ENCODE peak calls at places on chromosomes 1 and 21, in five cellular contexts. One of them, this sample, is unnamed.

GRCh38 chr1:210696709-210697108 is 368.0 kb downstream of the HHAT start:
- DNase-seq in amygdala: no peak
- DNase-seq in activated T-helper 1 cell treated with anti-CD3 and anti-CD28 coated beads, Interleukin-2, amount 50 U/mL, for 16 hours: no peak
- DNase-seq in NCI-H510A: no peak
- DNase-seq in stimulated activated naive B cell treated with anti-CD40 and anti-IgM and Interleukin-4, amounts not matched to agents 10 μg/mL and 1 μg/mL and 100 μg/mL, for 72 hours: no peak
- DNase-seq in this sample: no peak

GRCh38 chr1:235083589-235084323 is 44.9 kb downstream of the TOMM20 start:
- DNase-seq in amygdala: peak
- DNase-seq in activated T-helper 1 cell treated with anti-CD3 and anti-CD28 coated beads, Interleukin-2, amount 50 U/mL, for 16 hours: peak
- DNase-seq in NCI-H510A: peak
- DNase-seq in stimulated activated naive B cell treated with anti-CD40 and anti-IgM and Interleukin-4, amounts not matched to agents 10 μg/mL and 1 μg/mL and 100 μg/mL, for 72 hours: peak
- DNase-seq in this sample: peak

GRCh38 chr1:116064616-116065015 is 46.6 kb upstream of the MAB21L3 start:
- DNase-seq in amygdala: no peak
- DNase-seq in activated T-helper 1 cell treated with anti-CD3 and anti-CD28 coated beads, Interleukin-2, amount 50 U/mL, for 16 hours: no peak
- DNase-seq in NCI-H510A: no peak
- DNase-seq in stimulated activated naive B cell treated with anti-CD40 and anti-IgM and Interleukin-4, amounts not matched to agents 10 μg/mL and 1 μg/mL and 100 μg/mL, for 72 hours: no peak
- DNase-seq in this sample: no peak

GRCh38 chr1:156565519-156565918 is 6.8 kb downstream of the IQGAP3 start:
- DNase-seq in amygdala: no peak
- DNase-seq in activated T-helper 1 cell treated with anti-CD3 and anti-CD28 coated beads, Interleukin-2, amount 50 U/mL, for 16 hours: no peak
- DNase-seq in NCI-H510A: no peak
- DNase-seq in stimulated activated naive B cell treated with anti-CD40 and anti-IgM and Interleukin-4, amounts not matched to agents 10 μg/mL and 1 μg/mL and 100 μg/mL, for 72 hours: no peak
- DNase-seq in this sample: no peak

GRCh38 chr1:113732802-113733201 is 26.5 kb downstream of the PHTF1 start:
- DNase-seq in amygdala: no peak
- DNase-seq in activated T-helper 1 cell treated with anti-CD3 and anti-CD28 coated beads, Interleukin-2, amount 50 U/mL, for 16 hours: no peak
- DNase-seq in NCI-H510A: no peak
- DNase-seq in stimulated activated naive B cell treated with anti-CD40 and anti-IgM and Interleukin-4, amounts not matched to agents 10 μg/mL and 1 μg/mL and 100 μg/mL, for 72 hours: no peak
- DNase-seq in this sample: no peak

GRCh38 chr1:159205225-159205624 is 550 bp downstream of the ACKR1 start:
- DNase-seq in amygdala: no peak
- DNase-seq in activated T-helper 1 cell treated with anti-CD3 and anti-CD28 coated beads, Interleukin-2, amount 50 U/mL, for 16 hours: no peak
- DNase-seq in NCI-H510A: no peak
- DNase-seq in stimulated activated naive B cell treated with anti-CD40 and anti-IgM and Interleukin-4, amounts not matched to agents 10 μg/mL and 1 μg/mL and 100 μg/mL, for 72 hours: no peak
- DNase-seq in this sample: no peak

GRCh38 chr1:162398999-162399580 is 12.8 kb downstream of the SH2D1B start:
- DNase-seq in amygdala: no peak
- DNase-seq in activated T-helper 1 cell treated with anti-CD3 and anti-CD28 coated beads, Interleukin-2, amount 50 U/mL, for 16 hours: no peak
- DNase-seq in NCI-H510A: no peak
- DNase-seq in stimulated activated naive B cell treated with anti-CD40 and anti-IgM and Interleukin-4, amounts not matched to agents 10 μg/mL and 1 μg/mL and 100 μg/mL, for 72 hours: no peak
- DNase-seq in this sample: no peak

GRCh38 chr1:90834354-90835171 is 117.5 kb upstream of the BARHL2 start:
- DNase-seq in amygdala: no peak
- DNase-seq in activated T-helper 1 cell treated with anti-CD3 and anti-CD28 coated beads, Interleukin-2, amount 50 U/mL, for 16 hours: no peak
- DNase-seq in NCI-H510A: no peak
- DNase-seq in stimulated activated naive B cell treated with anti-CD40 and anti-IgM and Interleukin-4, amounts not matched to agents 10 μg/mL and 1 μg/mL and 100 μg/mL, for 72 hours: no peak
- DNase-seq in this sample: no peak

GRCh38 chr1:58436615-58437297 is 109.8 kb downstream of the OMA1 start:
- DNase-seq in amygdala: no peak
- DNase-seq in activated T-helper 1 cell treated with anti-CD3 and anti-CD28 coated beads, Interleukin-2, amount 50 U/mL, for 16 hours: no peak
- DNase-seq in NCI-H510A: no peak
- DNase-seq in stimulated activated naive B cell treated with anti-CD40 and anti-IgM and Interleukin-4, amounts not matched to agents 10 μg/mL and 1 μg/mL and 100 μg/mL, for 72 hours: no peak
- DNase-seq in this sample: no peak

GRCh38 chr1:240831191-240831631 is 219.3 kb upstream of the GREM2 start:
- DNase-seq in amygdala: no peak
- DNase-seq in activated T-helper 1 cell treated with anti-CD3 and anti-CD28 coated beads, Interleukin-2, amount 50 U/mL, for 16 hours: no peak
- DNase-seq in NCI-H510A: no peak
- DNase-seq in stimulated activated naive B cell treated with anti-CD40 and anti-IgM and Interleukin-4, amounts not matched to agents 10 μg/mL and 1 μg/mL and 100 μg/mL, for 72 hours: no peak
- DNase-seq in this sample: no peak

GRCh38 chr1:84841971-84842370 is 51.0 kb downstream of the LPAR3 start:
- DNase-seq in amygdala: no peak
- DNase-seq in activated T-helper 1 cell treated with anti-CD3 and anti-CD28 coated beads, Interleukin-2, amount 50 U/mL, for 16 hours: no peak
- DNase-seq in NCI-H510A: no peak
- DNase-seq in stimulated activated naive B cell treated with anti-CD40 and anti-IgM and Interleukin-4, amounts not matched to agents 10 μg/mL and 1 μg/mL and 100 μg/mL, for 72 hours: no peak
- DNase-seq in this sample: no peak

GRCh38 chr1:29685387-29685786 is 449.1 kb downstream of the PTPRU start:
- DNase-seq in amygdala: no peak
- DNase-seq in activated T-helper 1 cell treated with anti-CD3 and anti-CD28 coated beads, Interleukin-2, amount 50 U/mL, for 16 hours: no peak
- DNase-seq in NCI-H510A: no peak
- DNase-seq in stimulated activated naive B cell treated with anti-CD40 and anti-IgM and Interleukin-4, amounts not matched to agents 10 μg/mL and 1 μg/mL and 100 μg/mL, for 72 hours: no peak
- DNase-seq in this sample: no peak

GRCh38 chr1:29706936-29707335 is 470.6 kb downstream of the PTPRU start:
- DNase-seq in amygdala: no peak
- DNase-seq in activated T-helper 1 cell treated with anti-CD3 and anti-CD28 coated beads, Interleukin-2, amount 50 U/mL, for 16 hours: no peak
- DNase-seq in NCI-H510A: no peak
- DNase-seq in stimulated activated naive B cell treated with anti-CD40 and anti-IgM and Interleukin-4, amounts not matched to agents 10 μg/mL and 1 μg/mL and 100 μg/mL, for 72 hours: peak
- DNase-seq in this sample: no peak

GRCh38 chr1:110338200-110339039 is 757 bp upstream of the RBM15 start:
- DNase-seq in amygdala: peak
- DNase-seq in activated T-helper 1 cell treated with anti-CD3 and anti-CD28 coated beads, Interleukin-2, amount 50 U/mL, for 16 hours: peak
- DNase-seq in NCI-H510A: peak
- DNase-seq in stimulated activated naive B cell treated with anti-CD40 and anti-IgM and Interleukin-4, amounts not matched to agents 10 μg/mL and 1 μg/mL and 100 μg/mL, for 72 hours: peak
- DNase-seq in this sample: peak

GRCh38 chr1:234585333-234586055 is 24.5 kb downstream of the IRF2BP2 start:
- DNase-seq in amygdala: no peak
- DNase-seq in activated T-helper 1 cell treated with anti-CD3 and anti-CD28 coated beads, Interleukin-2, amount 50 U/mL, for 16 hours: no peak
- DNase-seq in NCI-H510A: no peak
- DNase-seq in stimulated activated naive B cell treated with anti-CD40 and anti-IgM and Interleukin-4, amounts not matched to agents 10 μg/mL and 1 μg/mL and 100 μg/mL, for 72 hours: no peak
- DNase-seq in this sample: no peak

GRCh38 chr1:153397924-153398651 is 7.2 kb upstream of the S100A8 start:
- DNase-seq in amygdala: no peak
- DNase-seq in activated T-helper 1 cell treated with anti-CD3 and anti-CD28 coated beads, Interleukin-2, amount 50 U/mL, for 16 hours: no peak
- DNase-seq in NCI-H510A: no peak
- DNase-seq in stimulated activated naive B cell treated with anti-CD40 and anti-IgM and Interleukin-4, amounts not matched to agents 10 μg/mL and 1 μg/mL and 100 μg/mL, for 72 hours: no peak
- DNase-seq in this sample: no peak

GRCh38 chr1:39689635-39690034 is 1.6 kb downstream of the HPCAL4 start:
- DNase-seq in amygdala: no peak
- DNase-seq in activated T-helper 1 cell treated with anti-CD3 and anti-CD28 coated beads, Interleukin-2, amount 50 U/mL, for 16 hours: no peak
- DNase-seq in NCI-H510A: peak
- DNase-seq in stimulated activated naive B cell treated with anti-CD40 and anti-IgM and Interleukin-4, amounts not matched to agents 10 μg/mL and 1 μg/mL and 100 μg/mL, for 72 hours: no peak
- DNase-seq in this sample: no peak

GRCh38 chr1:202212787-202213186 is 19.2 kb downstream of the LGR6 start:
- DNase-seq in amygdala: no peak
- DNase-seq in activated T-helper 1 cell treated with anti-CD3 and anti-CD28 coated beads, Interleukin-2, amount 50 U/mL, for 16 hours: no peak
- DNase-seq in NCI-H510A: no peak
- DNase-seq in stimulated activated naive B cell treated with anti-CD40 and anti-IgM and Interleukin-4, amounts not matched to agents 10 μg/mL and 1 μg/mL and 100 μg/mL, for 72 hours: no peak
- DNase-seq in this sample: no peak

GRCh38 chr1:99613716-99614115 is 32.2 kb upstream of the PALMD start:
- DNase-seq in amygdala: no peak
- DNase-seq in activated T-helper 1 cell treated with anti-CD3 and anti-CD28 coated beads, Interleukin-2, amount 50 U/mL, for 16 hours: no peak
- DNase-seq in NCI-H510A: no peak
- DNase-seq in stimulated activated naive B cell treated with anti-CD40 and anti-IgM and Interleukin-4, amounts not matched to agents 10 μg/mL and 1 μg/mL and 100 μg/mL, for 72 hours: no peak
- DNase-seq in this sample: no peak

GRCh38 chr1:161139765-161140164 is 7.3 kb upstream of the DEDD start:
- DNase-seq in amygdala: no peak
- DNase-seq in activated T-helper 1 cell treated with anti-CD3 and anti-CD28 coated beads, Interleukin-2, amount 50 U/mL, for 16 hours: no peak
- DNase-seq in NCI-H510A: no peak
- DNase-seq in stimulated activated naive B cell treated with anti-CD40 and anti-IgM and Interleukin-4, amounts not matched to agents 10 μg/mL and 1 μg/mL and 100 μg/mL, for 72 hours: no peak
- DNase-seq in this sample: no peak

GRCh38 chr1:228185641-228185965 is 20.0 kb downstream of the IBA57 start:
- DNase-seq in amygdala: no peak
- DNase-seq in activated T-helper 1 cell treated with anti-CD3 and anti-CD28 coated beads, Interleukin-2, amount 50 U/mL, for 16 hours: peak
- DNase-seq in NCI-H510A: no peak
- DNase-seq in stimulated activated naive B cell treated with anti-CD40 and anti-IgM and Interleukin-4, amounts not matched to agents 10 μg/mL and 1 μg/mL and 100 μg/mL, for 72 hours: no peak
- DNase-seq in this sample: no peak

GRCh38 chr1:154988053-154988954 is 5.1 kb upstream of the LENEP start:
- DNase-seq in amygdala: no peak
- DNase-seq in activated T-helper 1 cell treated with anti-CD3 and anti-CD28 coated beads, Interleukin-2, amount 50 U/mL, for 16 hours: no peak
- DNase-seq in NCI-H510A: no peak
- DNase-seq in stimulated activated naive B cell treated with anti-CD40 and anti-IgM and Interleukin-4, amounts not matched to agents 10 μg/mL and 1 μg/mL and 100 μg/mL, for 72 hours: no peak
- DNase-seq in this sample: no peak

GRCh38 chr1:164728719-164729118 is 169.7 kb downstream of the PBX1 start:
- DNase-seq in amygdala: no peak
- DNase-seq in activated T-helper 1 cell treated with anti-CD3 and anti-CD28 coated beads, Interleukin-2, amount 50 U/mL, for 16 hours: no peak
- DNase-seq in NCI-H510A: no peak
- DNase-seq in stimulated activated naive B cell treated with anti-CD40 and anti-IgM and Interleukin-4, amounts not matched to agents 10 μg/mL and 1 μg/mL and 100 μg/mL, for 72 hours: no peak
- DNase-seq in this sample: no peak

GRCh38 chr1:6587261-6588005 is 7.6 kb downstream of the ZBTB48 start:
- DNase-seq in amygdala: peak
- DNase-seq in activated T-helper 1 cell treated with anti-CD3 and anti-CD28 coated beads, Interleukin-2, amount 50 U/mL, for 16 hours: no peak
- DNase-seq in NCI-H510A: peak
- DNase-seq in stimulated activated naive B cell treated with anti-CD40 and anti-IgM and Interleukin-4, amounts not matched to agents 10 μg/mL and 1 μg/mL and 100 μg/mL, for 72 hours: no peak
- DNase-seq in this sample: peak

GRCh38 chr1:206041640-206042039 is 11.3 kb upstream of the RHEX start:
- DNase-seq in amygdala: no peak
- DNase-seq in activated T-helper 1 cell treated with anti-CD3 and anti-CD28 coated beads, Interleukin-2, amount 50 U/mL, for 16 hours: no peak
- DNase-seq in NCI-H510A: peak
- DNase-seq in stimulated activated naive B cell treated with anti-CD40 and anti-IgM and Interleukin-4, amounts not matched to agents 10 μg/mL and 1 μg/mL and 100 μg/mL, for 72 hours: peak
- DNase-seq in this sample: no peak

GRCh38 chr21:28336299-28336698 is 656.4 kb downstream of the LTN1 start:
- DNase-seq in amygdala: no peak
- DNase-seq in activated T-helper 1 cell treated with anti-CD3 and anti-CD28 coated beads, Interleukin-2, amount 50 U/mL, for 16 hours: no peak
- DNase-seq in NCI-H510A: no peak
- DNase-seq in stimulated activated naive B cell treated with anti-CD40 and anti-IgM and Interleukin-4, amounts not matched to agents 10 μg/mL and 1 μg/mL and 100 μg/mL, for 72 hours: no peak
- DNase-seq in this sample: no peak

GRCh38 chr1:164772635-164773034 is 213.7 kb downstream of the PBX1 start:
- DNase-seq in amygdala: no peak
- DNase-seq in activated T-helper 1 cell treated with anti-CD3 and anti-CD28 coated beads, Interleukin-2, amount 50 U/mL, for 16 hours: no peak
- DNase-seq in NCI-H510A: peak
- DNase-seq in stimulated activated naive B cell treated with anti-CD40 and anti-IgM and Interleukin-4, amounts not matched to agents 10 μg/mL and 1 μg/mL and 100 μg/mL, for 72 hours: no peak
- DNase-seq in this sample: no peak

GRCh38 chr1:116906812-116907211 is 2.9 kb upstream of the PTGFRN start:
- DNase-seq in amygdala: no peak
- DNase-seq in activated T-helper 1 cell treated with anti-CD3 and anti-CD28 coated beads, Interleukin-2, amount 50 U/mL, for 16 hours: no peak
- DNase-seq in NCI-H510A: no peak
- DNase-seq in stimulated activated naive B cell treated with anti-CD40 and anti-IgM and Interleukin-4, amounts not matched to agents 10 μg/mL and 1 μg/mL and 100 μg/mL, for 72 hours: no peak
- DNase-seq in this sample: no peak

GRCh38 chr1:218521414-218522169 is 176.5 kb downstream of the TGFB2 start:
- DNase-seq in amygdala: no peak
- DNase-seq in activated T-helper 1 cell treated with anti-CD3 and anti-CD28 coated beads, Interleukin-2, amount 50 U/mL, for 16 hours: no peak
- DNase-seq in NCI-H510A: no peak
- DNase-seq in stimulated activated naive B cell treated with anti-CD40 and anti-IgM and Interleukin-4, amounts not matched to agents 10 μg/mL and 1 μg/mL and 100 μg/mL, for 72 hours: peak
- DNase-seq in this sample: no peak

GRCh38 chr21:38822754-38823374 is 17.1 kb downstream of the ETS2 start:
- DNase-seq in amygdala: no peak
- DNase-seq in activated T-helper 1 cell treated with anti-CD3 and anti-CD28 coated beads, Interleukin-2, amount 50 U/mL, for 16 hours: no peak
- DNase-seq in NCI-H510A: no peak
- DNase-seq in stimulated activated naive B cell treated with anti-CD40 and anti-IgM and Interleukin-4, amounts not matched to agents 10 μg/mL and 1 μg/mL and 100 μg/mL, for 72 hours: no peak
- DNase-seq in this sample: no peak

GRCh38 chr21:43345746-43346409 is 81.1 kb downstream of the SIK1 start:
- DNase-seq in amygdala: no peak
- DNase-seq in activated T-helper 1 cell treated with anti-CD3 and anti-CD28 coated beads, Interleukin-2, amount 50 U/mL, for 16 hours: no peak
- DNase-seq in NCI-H510A: no peak
- DNase-seq in stimulated activated naive B cell treated with anti-CD40 and anti-IgM and Interleukin-4, amounts not matched to agents 10 μg/mL and 1 μg/mL and 100 μg/mL, for 72 hours: no peak
- DNase-seq in this sample: no peak

GRCh38 chr1:81678779-81679178 is 122.0 kb upstream of the ADGRL2 start:
- DNase-seq in amygdala: no peak
- DNase-seq in activated T-helper 1 cell treated with anti-CD3 and anti-CD28 coated beads, Interleukin-2, amount 50 U/mL, for 16 hours: no peak
- DNase-seq in NCI-H510A: no peak
- DNase-seq in stimulated activated naive B cell treated with anti-CD40 and anti-IgM and Interleukin-4, amounts not matched to agents 10 μg/mL and 1 μg/mL and 100 μg/mL, for 72 hours: no peak
- DNase-seq in this sample: no peak

GRCh38 chr1:230139306-230139705 is 72.3 kb downstream of the GALNT2 start:
- DNase-seq in amygdala: no peak
- DNase-seq in activated T-helper 1 cell treated with anti-CD3 and anti-CD28 coated beads, Interleukin-2, amount 50 U/mL, for 16 hours: no peak
- DNase-seq in NCI-H510A: no peak
- DNase-seq in stimulated activated naive B cell treated with anti-CD40 and anti-IgM and Interleukin-4, amounts not matched to agents 10 μg/mL and 1 μg/mL and 100 μg/mL, for 72 hours: no peak
- DNase-seq in this sample: no peak

GRCh38 chr1:9400425-9401079 is 107.9 kb downstream of the SPSB1 start:
- DNase-seq in amygdala: no peak
- DNase-seq in activated T-helper 1 cell treated with anti-CD3 and anti-CD28 coated beads, Interleukin-2, amount 50 U/mL, for 16 hours: no peak
- DNase-seq in NCI-H510A: peak
- DNase-seq in stimulated activated naive B cell treated with anti-CD40 and anti-IgM and Interleukin-4, amounts not matched to agents 10 μg/mL and 1 μg/mL and 100 μg/mL, for 72 hours: no peak
- DNase-seq in this sample: no peak

GRCh38 chr1:1021860-1022259 is 1.9 kb downstream of the AGRN start:
- DNase-seq in amygdala: no peak
- DNase-seq in activated T-helper 1 cell treated with anti-CD3 and anti-CD28 coated beads, Interleukin-2, amount 50 U/mL, for 16 hours: no peak
- DNase-seq in NCI-H510A: no peak
- DNase-seq in stimulated activated naive B cell treated with anti-CD40 and anti-IgM and Interleukin-4, amounts not matched to agents 10 μg/mL and 1 μg/mL and 100 μg/mL, for 72 hours: no peak
- DNase-seq in this sample: no peak

This sample was measured in substantia nigra.